ENCODE peak calls at places on chromosomes 5 and 9, in five cellular contexts. J is PC-3, R is GM23338, D is SK-N-SH, Z is GM23248. S is an unnamed sample.
A peak's percentile ranks its signal among the peaks of the same experiment; 100 is the strongest.

GRCh38 chr5:107982703-107983425 is 312.1 kb upstream of the EFNA5 start:
- DNase-seq in J (no peak), Z (no peak), R (no peak), D (no peak), S (no peak)

GRCh38 chr5:124748687-124749594 is 2.5 kb upstream of the ZNF608 start:
- DNase-seq in Z (peak; percentile 80), D (peak; percentile 80), R (peak; percentile 95), J (peak; percentile 88), S (peak; percentile 96)

GRCh38 chr9:137447722-137448568 is 6.8 kb upstream of the ENTPD8 start:
- DNase-seq in R (no peak), D (no peak), J (no peak), Z (no peak), S (no peak)

GRCh38 chr9:127762111-127762676 is 16.3 kb downstream of the SH2D3C start:
- DNase-seq in D (no peak), Z (no peak), R (no peak), J (no peak), S (no peak)

GRCh38 chr5:74300808-74301389 is 339.6 kb downstream of the ENC1 start:
- DNase-seq in Z (no peak), D (no peak), R (no peak), J (no peak), S (no peak)

GRCh38 chr5:137122075-137122474 is 377.1 kb downstream of the SPOCK1 start:
- DNase-seq in D (no peak), R (no peak), Z (peak; percentile 47), J (no peak), S (no peak)

GRCh38 chr5:347712-348284 is 26.3 kb downstream of the AHRR start:
- DNase-seq in R (no peak), Z (no peak), J (no peak), D (no peak), S (no peak)

GRCh38 chr9:91814214-91814613 is 135.8 kb downstream of the ROR2 start:
- DNase-seq in Z (no peak), D (no peak), J (no peak), R (no peak), S (no peak)

GRCh38 chr5:1174122-1174936 is 27.1 kb upstream of the SLC6A19 start:
- DNase-seq in Z (peak; percentile 93), J (peak; percentile 95), D (peak; percentile 82), R (peak; percentile 82), S (peak; percentile 20)

GRCh38 chr9:111463036-111463435 is 21.1 kb downstream of the ECPAS start:
- DNase-seq in Z (no peak), J (no peak), D (no peak), R (no peak), S (no peak)

GRCh38 chr9:109452761-109453160 is 45.3 kb downstream of the PTPN3 start:
- DNase-seq in Z (peak; percentile 73), R (no peak), J (no peak), D (no peak), S (no peak)

GRCh38 chr9:78357165-78357873 is 60.4 kb downstream of the PSAT1 start:
- DNase-seq in R (peak; percentile 30), J (no peak), D (no peak), Z (no peak), S (no peak)

GRCh38 chr9:127869310-127870152 is 7.9 kb downstream of the AK1 start:
- DNase-seq in R (peak; percentile 94), D (peak; percentile 97), J (peak; percentile 78), Z (peak; percentile 90), S (peak; percentile 87)

GRCh38 chr5:134077926-134078580 is 36.4 kb upstream of the TCF7 start:
- DNase-seq in Z (no peak), J (no peak), R (no peak), D (no peak), S (no peak)

GRCh38 chr5:173201636-173202265 is 33.3 kb downstream of the NKX2-5 start:
- DNase-seq in Z (peak; percentile 96), R (no peak), D (no peak), J (peak; percentile 90), S (no peak)

GRCh38 chr5:67205981-67206380 is 9.4 kb upstream of the CD180 start:
- DNase-seq in J (no peak), R (no peak), D (no peak), Z (no peak), S (no peak)

GRCh38 chr5:127997131-127997775 is 86.3 kb upstream of the SLC12A2 start:
- DNase-seq in R (no peak), J (no peak), Z (no peak), D (no peak), S (no peak)

GRCh38 chr9:71752352-71752751 is 16.0 kb downstream of the CEMIP2 start:
- DNase-seq in J (no peak), D (no peak), R (no peak), Z (no peak), S (no peak)

GRCh38 chr5:175684931-175685330 is 27.1 kb downstream of the HRH2 start:
- DNase-seq in R (no peak), D (no peak), J (no peak), Z (no peak), S (no peak)

GRCh38 chr9:133553978-133554713 is 19.6 kb downstream of the ADAMTSL2 start:
- DNase-seq in J (no peak), R (peak; percentile 51), Z (no peak), D (no peak), S (no peak)

GRCh38 chr9:85024374-85024773 is 354.8 kb downstream of the NTRK2 start:
- DNase-seq in D (no peak), J (no peak), Z (peak; percentile 13), R (no peak), S (no peak)

GRCh38 chr5:424259-425110 is 18.5 kb upstream of the EXOC3 start:
- DNase-seq in R (no peak), Z (peak; percentile 59), J (peak; percentile 35), D (no peak), S (peak; percentile 47)

GRCh38 chr5:112642885-112643284 is 94.8 kb upstream of the APC start:
- DNase-seq in D (no peak), Z (peak; percentile 2), J (no peak), R (no peak), S (no peak)

DNA sequence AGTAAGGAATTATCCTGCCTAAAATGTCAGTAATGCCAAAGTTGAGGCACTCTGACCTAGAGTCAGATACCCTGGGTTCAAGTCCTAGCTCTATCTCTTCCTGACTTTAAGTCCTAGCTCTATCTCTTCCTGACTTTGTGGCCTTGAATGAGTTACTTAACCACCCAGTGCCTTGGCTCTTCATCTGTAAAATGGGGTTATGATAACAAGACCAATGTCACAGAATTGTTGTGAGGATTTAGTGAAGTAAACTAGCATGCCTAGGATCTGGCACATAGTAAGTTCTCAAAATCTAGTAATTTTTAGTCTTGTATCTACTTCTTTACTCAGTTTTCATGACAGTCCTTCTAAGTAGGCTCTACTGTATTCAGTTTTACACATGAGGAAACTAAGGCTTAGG is 2.0 kb downstream of the TRIM32 start:
- DNase-seq in D (no peak), R (no peak), J (no peak), Z (no peak), S (no peak)
- H3K79me2 ChIP-seq in D (peaks cover 68% of the 10 kb centered on the region), R (peaks cover 61% of the 10 kb centered on the region), J (peaks cover 65% of the 10 kb centered on the region), Z (peaks cover 80% of the 10 kb centered on the region), S (peaks cover 7% of the 10 kb centered on the region)

GRCh38 chr9:105713939-105714331 is 19.6 kb downstream of the TMEM38B start:
- DNase-seq in J (no peak), R (no peak), Z (no peak), D (no peak), S (no peak)
- TF ChIP-seq EZH2phosphoT487 in J (no peak), R (no peak), Z (no peak), D (no peak), S (no peak)

DNA sequence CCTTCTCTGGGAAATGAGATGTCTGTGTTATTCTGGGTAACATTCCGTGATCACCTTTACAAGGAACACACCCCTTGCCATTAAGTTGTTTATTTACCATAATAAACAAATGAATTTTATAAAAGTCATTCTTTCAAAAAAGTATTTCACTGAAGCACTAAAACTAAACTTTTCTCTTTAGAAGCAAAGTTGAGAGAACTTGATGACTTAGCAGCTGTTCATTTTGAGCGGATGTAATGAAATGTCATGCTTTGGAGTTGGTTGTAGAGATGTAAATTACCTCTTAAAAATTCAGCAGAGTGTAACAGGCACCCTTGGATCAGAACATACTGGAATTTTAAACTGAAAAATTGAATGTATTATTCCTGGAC is 617.3 kb downstream of the PDE4D start:
- DNase-seq in Z (peak; percentile 3), R (no peak), J (no peak), D (no peak), S (no peak)
- H3K4me3 ChIP-seq in Z (peak overlapping the region; percentile 79), R (peak overlapping the region; percentile 44), J (peak overlapping the region; percentile 65), D (no peak overlapping the region), S (no peak overlapping the region)

DNA sequence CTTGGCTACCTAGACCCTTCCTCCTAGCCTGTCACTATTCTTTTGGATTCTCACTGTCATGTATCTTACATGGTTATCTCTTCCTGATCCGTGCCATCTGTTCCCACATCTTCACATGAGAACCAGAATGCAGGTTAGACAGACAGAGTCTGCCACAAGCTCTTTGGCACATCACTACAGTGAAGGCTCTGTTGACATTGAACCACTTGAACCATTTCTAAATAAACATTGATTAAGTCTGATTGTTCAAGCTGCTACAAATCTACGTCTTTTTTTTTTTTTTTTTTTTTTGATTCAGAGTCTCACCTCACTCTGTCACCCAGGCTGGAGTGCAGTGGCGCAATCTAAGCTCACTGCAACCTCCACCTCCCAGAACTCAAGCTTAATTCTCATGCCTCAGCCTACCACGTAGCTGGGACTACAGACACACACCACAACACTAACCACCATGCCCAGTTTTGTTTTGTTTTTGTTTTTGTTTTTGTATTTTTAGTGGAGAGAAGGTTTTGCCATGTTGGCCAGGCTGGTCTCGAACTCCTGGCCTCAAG is 85.1 kb upstream of the LRRTM2 start:
- DNase-seq in D (no peak), J (no peak), R (no peak), Z (no peak), S (no peak)
- H3K79me2 ChIP-seq in D (no peaks in the 10 kb centered on the region), J (no peaks in the 10 kb centered on the region), R (no peaks in the 10 kb centered on the region), Z (no peaks in the 10 kb centered on the region), S (no peaks in the 10 kb centered on the region)

DNA sequence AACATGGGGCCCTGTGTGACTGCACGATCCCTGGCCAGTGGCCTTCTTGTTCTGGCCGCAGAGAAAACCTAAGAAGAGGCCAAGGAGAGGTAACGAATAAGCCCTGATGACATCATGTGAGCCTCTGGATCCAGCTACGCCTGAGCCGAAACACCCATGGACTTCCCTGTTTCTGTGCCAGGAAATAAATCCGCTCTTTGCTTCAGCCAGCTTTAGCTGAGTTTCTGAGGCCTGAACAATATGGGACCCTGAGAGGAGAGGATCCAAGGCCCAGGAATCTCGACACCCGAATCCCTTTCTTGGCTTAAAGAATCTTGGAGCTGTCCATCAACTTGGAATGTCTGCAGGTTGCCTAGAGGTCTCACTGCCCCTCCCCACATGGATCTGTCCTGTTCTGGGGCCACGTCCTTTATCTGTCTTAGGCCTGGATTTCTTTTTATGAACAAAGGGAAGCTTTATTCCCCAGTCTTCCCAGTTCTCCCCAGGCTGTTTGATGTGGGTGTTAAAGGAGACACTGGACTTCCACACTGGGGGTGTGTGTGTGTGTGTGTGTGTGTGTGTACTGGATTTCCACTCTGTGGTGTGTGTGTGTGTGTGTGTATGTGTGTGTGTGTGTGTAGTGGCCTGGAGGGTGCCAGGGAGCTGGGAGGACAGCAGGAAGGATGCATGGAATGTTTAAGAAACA is 13.7 kb downstream of the IER5L start:
- DNase-seq in D (no peak), J (no peak), R (peak; percentile 63), Z (peak; percentile 76), S (no peak)
- TF ChIP-seq EZH2phosphoT487 in D (no peak), J (no peak), R (no peak), Z (no peak), S (no peak)

GRCh38 chr5:57677235-57677634 is 194.6 kb upstream of the ACTBL2 start:
- DNase-seq in D (no peak), R (no peak), J (no peak), Z (no peak), S (no peak)
- H3K4me3 ChIP-seq in D (no peak overlapping the region), R (no peak overlapping the region), J (no peak overlapping the region), Z (no peak overlapping the region), S (no peak overlapping the region)

GRCh38 chr9:27398982-27399653 is 102.2 kb upstream of the EQTN start:
- DNase-seq in J (no peak), Z (no peak), D (no peak), R (peak; percentile 63), S (no peak)
- H3K79me2 ChIP-seq in J (no peaks in the 10 kb centered on the region), Z (no peaks in the 10 kb centered on the region), D (no peaks in the 10 kb centered on the region), R (no peaks in the 10 kb centered on the region), S (no peaks in the 10 kb centered on the region)